ENCODE peak calls at places on chromosome 5, in five cellular contexts. P is fibroblast of lung, V is A549, G is IMR-90, M is mesendoderm. B is an unnamed sample.
A peak's percentile ranks its signal among the peaks of the same experiment; 100 is the strongest.

GRCh38 chr5:111829701-111830100 is 72.7 kb upstream of the NREP start:
- DNase-seq in P (peak; percentile 96), V (no peak), G (peak; percentile 77), M (no peak), B (peak; percentile 25)

GRCh38 chr5:63145167-63145566 is 566.5 kb downstream of the LRRC70 start:
- DNase-seq in P (no peak), V (no peak), G (no peak), M (no peak), B (no peak)

GRCh38 chr5:77266291-77266690 is 55.8 kb downstream of the PDE8B start:
- DNase-seq in P (peak; percentile 33), V (no peak), G (peak; percentile 56), M (no peak), B (peak; percentile 18)

GRCh38 chr5:14397717-14398116 is 183.9 kb upstream of the OTULINL start:
- DNase-seq in P (peak; percentile 93), V (no peak), G (peak; percentile 82), M (no peak), B (peak; percentile 50)

GRCh38 chr5:68041293-68041692 is 174.3 kb upstream of the PIK3R1 start:
- DNase-seq in P (no peak), V (no peak), G (no peak), M (no peak), B (no peak)

GRCh38 chr5:20276959-20277263 is 288.9 kb upstream of the CDH18 start:
- DNase-seq in P (no peak), V (no peak), G (no peak), M (peak; percentile 10), B (no peak)

GRCh38 chr5:73701566-73701965 is 75.6 kb downstream of the ARHGEF28 start:
- DNase-seq in P (peak; percentile 18), V (no peak), G (no peak), M (no peak), B (peak; percentile 87)

GRCh38 chr5:61731946-61732314 is 399.9 kb downstream of the ZSWIM6 start:
- DNase-seq in P (no peak), V (no peak), G (no peak), M (peak; percentile 5), B (no peak)

GRCh38 chr5:59287884-59288283 is 605.6 kb downstream of the PDE4D start:
- DNase-seq in P (no peak), V (no peak), G (no peak), M (no peak), B (no peak)

GRCh38 chr5:173318338-173318737 is 9.9 kb downstream of the STC2 start:
- DNase-seq in P (no peak), V (no peak), G (no peak), M (no peak), B (no peak)
- H3K4me1 ChIP-seq in P (peaks cover 20% of the 10 kb centered on the region), V (no peaks in the 10 kb centered on the region), G (peaks cover 43% of the 10 kb centered on the region), M (no peaks in the 10 kb centered on the region), B (peaks cover 9% of the 10 kb centered on the region)

GRCh38 chr5:174430940-174431339 is 293.4 kb upstream of the MSX2 start:
- DNase-seq in P (no peak), V (no peak), G (no peak), M (no peak), B (no peak)

GRCh38 chr5:174436805-174437204 is 287.6 kb upstream of the MSX2 start:
- DNase-seq in P (no peak), V (no peak), G (no peak), M (no peak), B (no peak)

GRCh38 chr5:174431504-174431903 is 292.9 kb upstream of the MSX2 start:
- DNase-seq in P (peak; percentile 36), V (no peak), G (no peak), M (peak; percentile 65), B (no peak)

GRCh38 chr5:174428895-174429294 is 295.5 kb upstream of the MSX2 start:
- DNase-seq in P (no peak), V (no peak), G (no peak), M (no peak), B (no peak)

GRCh38 chr5:174433098-174433497 is 291.3 kb upstream of the MSX2 start:
- DNase-seq in P (no peak), V (no peak), G (no peak), M (no peak), B (no peak)
- H3K4me3 ChIP-seq in P (no peak overlapping the region), V (no peak overlapping the region), G (no peak overlapping the region), M (no peak overlapping the region), B (no peak overlapping the region)

GRCh38 chr5:130227699-130228098 is 323.4 kb downstream of the CHSY3 start:
- DNase-seq in P (no peak), V (no peak), G (no peak), M (peak; percentile 5), B (no peak)

GRCh38 chr5:130222638-130223037 is 318.4 kb downstream of the CHSY3 start:
- DNase-seq in P (peak; percentile 78), V (no peak), G (no peak), M (no peak), B (peak; percentile 39)
- H3K4me2 ChIP-seq in P (no peak overlapping the region), V (no peak overlapping the region), G (no peak overlapping the region), M (no peak overlapping the region), B (no peak overlapping the region)

DNA sequence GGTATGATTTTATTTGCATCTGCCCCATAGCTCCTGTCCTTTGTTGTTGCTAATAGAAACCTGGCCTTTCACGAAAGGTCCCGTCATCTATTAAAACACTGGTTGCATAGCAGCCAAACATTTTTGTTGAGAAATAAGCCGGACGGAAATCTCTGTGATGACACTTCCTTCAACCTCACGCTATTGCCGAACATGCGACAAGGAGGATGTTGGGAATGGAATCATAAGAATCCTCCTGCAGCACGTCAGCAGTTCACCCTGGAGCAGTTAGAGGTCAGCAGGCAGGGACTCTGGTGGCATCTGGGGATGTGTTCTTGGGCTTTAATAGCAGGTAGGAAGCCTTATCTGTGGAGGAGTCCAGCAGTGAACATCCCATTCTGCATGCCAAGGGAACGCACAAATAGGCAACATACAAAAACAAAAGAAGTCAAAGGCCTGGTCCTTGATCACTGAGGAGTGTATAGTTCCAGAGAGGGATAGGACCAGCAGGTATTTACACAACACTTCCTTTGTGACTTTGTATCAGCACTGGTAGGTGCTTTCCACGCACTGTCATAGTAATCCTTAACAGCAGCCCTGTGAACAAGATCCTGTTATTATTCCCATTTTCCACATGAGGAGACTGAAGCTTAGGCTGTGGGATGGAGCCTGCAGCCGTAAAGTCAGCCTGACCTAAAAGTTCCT is 33.4 kb downstream of the ARHGAP26 start:
- DNase-seq in P (no peak), V (peak; percentile 77), G (peak; percentile 68), M (no peak), B (no peak)
- H3K4me1 ChIP-seq in P (no peaks in the 10 kb centered on the region), V (peaks cover 64% of the 10 kb centered on the region), G (peaks cover 3% of the 10 kb centered on the region), M (peaks cover 6% of the 10 kb centered on the region), B (no peaks in the 10 kb centered on the region)

GRCh38 chr5:98777295-98777694 is 3.8 kb downstream of the RGMB start:
- DNase-seq in P (no peak), V (no peak), G (no peak), M (no peak), B (no peak)
- H3K4me3 ChIP-seq in P (peak overlapping the region; percentile 73), V (no peak overlapping the region), G (peak overlapping the region; percentile 42), M (no peak overlapping the region), B (peak overlapping the region; percentile 89)

DNA sequence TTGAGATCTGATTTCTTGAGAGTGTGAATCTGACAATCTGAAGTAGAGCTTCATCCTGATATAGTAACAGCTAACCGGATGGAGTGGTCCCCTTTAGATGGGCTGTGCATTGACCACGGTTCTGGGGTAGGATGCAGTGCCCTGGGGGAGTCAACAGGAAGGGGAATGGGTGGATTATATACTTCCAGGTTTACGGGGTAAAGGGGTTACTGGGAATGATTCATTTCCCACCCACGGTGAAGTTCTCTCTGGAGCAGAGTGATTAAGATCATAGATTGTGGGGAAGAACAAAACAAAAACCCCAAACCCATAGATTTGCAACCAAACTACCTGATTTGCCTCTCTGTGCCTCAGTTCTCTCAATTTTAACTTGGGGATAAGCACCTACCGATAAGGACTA is 1.5 kb upstream of the B4GALT7 start:
- DNase-seq in P (peak; percentile 18), V (no peak), G (no peak), M (no peak), B (no peak)
- H3K4me2 ChIP-seq in P (no peak overlapping the region), V (peak overlapping the region; percentile 67), G (no peak overlapping the region), M (no peak overlapping the region), B (peak overlapping the region; percentile 33)

GRCh38 chr5:181243020-181243520 is 636 bp downstream of the RACK1 start:
- DNase-seq in P (no peak), V (no peak), G (no peak), M (no peak), B (no peak)

GRCh38 chr5:181241393-181241975 is 2.2 kb downstream of the RACK1 start:
- DNase-seq in P (peak; percentile 77), V (no peak), G (peak; percentile 90), M (peak; percentile 56), B (peak; percentile 81)

GRCh38 chr5:181245427-181246275 is 1.9 kb upstream of the RACK1 start:
- DNase-seq in P (no peak), V (no peak), G (no peak), M (peak; percentile 35), B (no peak)

GRCh38 chr5:181242031-181242451 is 1.7 kb downstream of the RACK1 start:
- DNase-seq in P (no peak), V (no peak), G (no peak), M (no peak), B (no peak)

DNA sequence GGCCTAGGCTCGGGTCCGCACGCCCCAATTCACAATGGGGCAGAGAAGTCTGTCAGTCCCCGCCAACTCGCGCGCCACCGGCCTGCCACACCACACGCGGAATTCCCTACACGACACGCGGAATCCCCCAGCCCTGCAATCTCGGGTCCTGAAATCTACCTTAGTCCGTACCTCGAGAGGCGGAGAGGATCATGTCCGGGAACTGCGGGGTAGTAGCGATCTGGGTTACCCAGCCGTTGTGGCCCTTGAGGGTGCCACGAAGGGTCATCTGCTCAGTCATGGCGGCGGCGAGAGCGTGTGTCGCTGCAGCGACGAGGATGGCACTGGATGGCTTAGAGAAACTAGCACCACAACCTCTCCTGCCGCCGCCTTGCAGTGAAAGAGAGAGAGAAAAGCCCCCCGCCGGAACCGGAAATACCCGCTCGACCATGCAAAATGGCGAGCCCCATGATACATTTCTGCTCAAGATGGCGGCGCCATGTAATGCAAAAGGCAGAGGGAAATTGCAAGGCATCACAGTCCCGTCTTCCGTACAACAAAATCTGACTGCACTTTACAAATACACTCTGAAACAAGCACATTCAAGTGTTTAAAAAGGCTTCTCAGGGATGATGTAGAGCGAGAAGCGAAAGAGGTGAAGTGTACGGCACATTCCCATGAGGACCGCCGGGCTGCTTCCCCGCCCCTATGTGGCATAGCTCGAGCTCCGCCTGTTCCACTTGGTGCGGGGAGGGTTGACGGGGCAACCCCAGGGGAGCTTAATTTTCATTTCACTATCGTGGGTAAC is at the start of gene RACK1:
- DNase-seq in P (peak; percentile 86), V (peak; percentile 83), G (peak; percentile 85), M (peak; percentile 97), B (peak; percentile 78)
- H3K4me1 ChIP-seq in P (peaks cover 22% of the 10 kb centered on the region), V (peaks cover 55% of the 10 kb centered on the region), G (peaks cover 18% of the 10 kb centered on the region), M (peaks cover 11% of the 10 kb centered on the region), B (peaks cover 30% of the 10 kb centered on the region)

DNA sequence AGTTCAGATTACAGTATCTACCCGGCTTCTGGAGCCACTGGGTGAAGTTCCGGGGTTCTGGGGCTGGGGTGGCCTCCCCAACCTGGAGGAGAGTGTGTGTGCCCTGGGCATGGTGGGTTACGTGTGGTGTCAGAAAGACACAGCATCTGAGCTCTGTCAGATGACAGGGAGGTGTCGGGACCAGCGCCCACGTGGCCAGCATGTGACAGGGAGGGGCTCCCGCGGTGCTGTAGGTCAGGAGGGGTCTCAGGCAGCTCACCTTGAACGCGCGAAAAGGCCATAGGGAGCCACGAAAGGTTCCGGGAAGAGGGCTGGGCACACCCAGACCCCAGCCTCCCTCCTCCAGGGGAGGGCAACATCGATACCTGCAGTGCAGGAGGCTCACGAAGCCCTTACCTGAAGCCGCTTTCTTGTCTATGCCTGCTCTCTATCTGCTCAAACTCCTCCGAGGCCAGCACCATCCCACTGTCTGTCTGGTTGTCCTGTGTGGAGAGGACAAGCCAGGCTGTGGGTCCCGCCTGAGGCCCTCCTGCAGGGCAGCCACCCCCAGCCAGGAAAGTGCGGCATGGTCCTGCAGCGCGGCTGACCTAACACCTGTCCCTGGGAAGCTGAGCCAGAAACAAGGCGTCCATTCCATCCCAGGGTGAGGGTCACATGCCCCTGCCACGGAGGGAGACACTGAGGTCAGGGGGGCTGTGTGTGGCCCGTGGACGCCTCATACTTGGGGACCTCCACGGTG is 17.4 kb upstream of the SCGB3A1 start:
- DNase-seq in P (no peak), V (no peak), G (no peak), M (no peak), B (no peak)
- H3K4me3 ChIP-seq in P (no peak overlapping the region), V (no peak overlapping the region), G (no peak overlapping the region), M (no peak overlapping the region), B (no peak overlapping the region)

B was measured in PC-3.